ENCODE peak calls at places on chromosomes 2 and 18, in four cellular contexts. D is OCI-LY7, E is SJSA1, J is brain microvascular endothelial cell. W is an unnamed sample.

GRCh38 chr2:120020554-120020953 is 7.7 kb downstream of the EPB41L5 start:
- DNase-seq in J (no peak), D (no peak), E (no peak), W (no peak)

GRCh38 chr2:24409700-24410556 is 49.6 kb upstream of the ITSN2 start:
- DNase-seq in E (peak; percentile 61), J (peak; percentile 56), D (peak; percentile 76), W (no peak)

GRCh38 chr2:72094701-72095100 is 53.0 kb downstream of the CYP26B1 start:
- DNase-seq in D (no peak), J (no peak), E (no peak), W (no peak)

GRCh38 chr2:220148849-220149248 is 521.4 kb downstream of the SLC4A3 start:
- DNase-seq in D (no peak), E (no peak), J (peak; percentile 35), W (no peak)

GRCh38 chr18:31661965-31662364 is 22.4 kb downstream of the B4GALT6 start:
- DNase-seq in D (no peak), J (peak; percentile 22), E (no peak), W (no peak)

GRCh38 chr2:7992612-7993596 is 689.0 kb upstream of the ID2 start:
- DNase-seq in D (no peak), J (peak; percentile 19), E (peak; percentile 35), W (no peak)

GRCh38 chr2:174692256-174692830 is 71.9 kb downstream of the CHRNA1 start:
- DNase-seq in J (no peak), E (no peak), D (no peak), W (no peak)

GRCh38 chr18:1848716-1849115 is 722.6 kb downstream of the METTL4 start:
- DNase-seq in J (no peak), D (no peak), E (no peak), W (no peak)

GRCh38 chr18:24741961-24742738 is 281.7 kb downstream of the HRH4 start:
- DNase-seq in J (no peak), E (no peak), D (no peak), W (no peak)

GRCh38 chr2:201668402-201668801 is 25.1 kb upstream of the TMEM237 start:
- DNase-seq in E (no peak), J (no peak), D (no peak), W (no peak)

GRCh38 chr2:20398956-20399567 is 47.8 kb upstream of the RHOB start:
- DNase-seq in E (no peak), J (no peak), D (no peak), W (no peak)

DNA sequence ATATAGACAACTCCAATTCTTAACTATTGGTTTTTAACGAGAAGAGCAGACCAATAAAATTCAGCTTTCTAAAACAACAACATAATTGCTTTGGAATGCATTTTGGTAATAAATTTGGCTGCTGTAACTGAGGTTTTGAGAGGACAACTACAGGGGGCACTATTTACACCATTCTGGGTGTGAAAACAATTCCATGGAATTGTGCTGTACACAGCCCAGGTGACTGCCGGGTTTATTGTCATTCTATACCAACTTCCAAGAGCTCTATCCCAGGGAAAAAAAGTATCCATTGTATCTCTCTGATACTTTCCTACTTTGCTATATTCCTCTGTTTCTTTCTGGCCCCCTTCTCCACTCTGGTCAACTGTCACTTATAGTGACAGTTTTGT is 38.4 kb downstream of the IRS1 start:
- DNase-seq in D (no peak), E (no peak), J (no peak), W (no peak)
- H3K27ac ChIP-seq in D (no peak overlapping the region), E (no peak overlapping the region), J (no peak overlapping the region), W (no peak overlapping the region)

GRCh38 chr18:78975699-78976098 is 3.9 kb upstream of the SALL3 start:
- DNase-seq in E (no peak), D (no peak), J (no peak), W (no peak)

GRCh38 chr18:78975282-78975681 is 4.3 kb upstream of the SALL3 start:
- DNase-seq in E (no peak), D (no peak), J (no peak), W (no peak)

GRCh38 chr18:78973357-78974083 is 6.1 kb upstream of the SALL3 start:
- DNase-seq in J (no peak), D (no peak), E (no peak), W (no peak)

GRCh38 chr18:78972930-78973331 is 6.7 kb upstream of the SALL3 start:
- DNase-seq in D (no peak), J (no peak), E (no peak), W (no peak)

GRCh38 chr18:78974115-78974740 is 5.4 kb upstream of the SALL3 start:
- DNase-seq in E (no peak), D (no peak), J (no peak), W (no peak)
- H3K27ac ChIP-seq in E (no peak overlapping the region), D (no peak overlapping the region), J (no peak overlapping the region), W (no peak overlapping the region)

GRCh38 chr2:45736757-45737704 is 85.6 kb downstream of the PRKCE start:
- DNase-seq in E (no peak), D (no peak), J (no peak), W (no peak)
- H3K27ac ChIP-seq in E (no peak overlapping the region), D (no peak overlapping the region), J (no peak overlapping the region), W (no peak overlapping the region)

GRCh38 chr2:128374711-128375413 is 56.2 kb upstream of the HS6ST1 start:
- DNase-seq in J (no peak), D (no peak), E (peak; percentile 42), W (no peak)
- H3K27ac ChIP-seq in J (no peak overlapping the region), D (no peak overlapping the region), E (peak overlapping the region; percentile 90), W (no peak overlapping the region)

GRCh38 chr2:180258041-180258537 is 251.0 kb upstream of the CWC22 start:
- DNase-seq in J (no peak), D (no peak), E (no peak), W (no peak)
- H3K27ac ChIP-seq in J (no peak overlapping the region), D (no peak overlapping the region), E (no peak overlapping the region), W (no peak overlapping the region)

GRCh38 chr2:74197983-74198460 is 393 bp upstream of the MTHFD2 start:
- DNase-seq in D (no peak), E (no peak), J (no peak), W (no peak)
- H3K27ac ChIP-seq in D (peak overlapping the region; percentile 88), E (no peak overlapping the region), J (peak overlapping the region; percentile 30), W (peak overlapping the region; percentile 19)

GRCh38 chr2:240259201-240259923 is 118.9 kb upstream of the OTOS start:
- DNase-seq in J (no peak), D (no peak), E (no peak), W (no peak)

GRCh38 chr2:240257940-240258580 is 117.6 kb upstream of the OTOS start:
- DNase-seq in J (no peak), E (no peak), D (no peak), W (no peak)

GRCh38 chr2:240258685-240259084 is 118.2 kb upstream of the OTOS start:
- DNase-seq in J (no peak), E (no peak), D (no peak), W (no peak)

GRCh38 chr2:240260664-240261063 is 120.2 kb upstream of the OTOS start:
- DNase-seq in J (no peak), E (no peak), D (no peak), W (no peak)

GRCh38 chr2:240259924-240260529 is 119.6 kb upstream of the OTOS start:
- DNase-seq in E (no peak), D (no peak), J (no peak), W (no peak)
- H3K27ac ChIP-seq in E (no peak overlapping the region), D (no peak overlapping the region), J (no peak overlapping the region), W (no peak overlapping the region)